ENCODE peak calls at places on chromosomes 2 and 18, in four cellular contexts. D is left ventricle myocardium inferior, R is adipocyte, S is endodermal cell. J is an unnamed sample.
A peak's percentile ranks its signal among the peaks of the same experiment; 100 is the strongest.

GRCh38 chr2:229378386-229378785 is 107.3 kb upstream of the PID1 start:
- DNase-seq in S (no peak), R (no peak), D (no peak), J (no peak)

GRCh38 chr2:160920791-160921303 is 239.4 kb upstream of the TANK start:
- DNase-seq in D (peak; percentile 28), R (peak; percentile 98), S (no peak), J (peak; percentile 61)

GRCh38 chr2:195594248-195594647 is 62.8 kb upstream of the SLC39A10 start:
- DNase-seq in S (no peak), R (no peak), D (no peak), J (no peak)

GRCh38 chr18:72672364-72673151 is 128.4 kb upstream of the CBLN2 start:
- DNase-seq in R (peak; percentile 73), D (no peak), S (no peak), J (no peak)

GRCh38 chr18:42296192-42296591 is 341.2 kb downstream of the PIK3C3 start:
- DNase-seq in D (no peak), R (no peak), S (no peak), J (no peak)

GRCh38 chr2:157420771-157421323 is 23.0 kb downstream of the CYTIP start:
- DNase-seq in R (peak; percentile 79), D (no peak), S (no peak), J (no peak)

GRCh38 chr2:212912445-212913103 is 238.8 kb downstream of the IKZF2 start:
- DNase-seq in S (no peak), R (peak; percentile 75), D (no peak), J (no peak)

GRCh38 chr18:72107647-72108046 is 436.5 kb downstream of the CBLN2 start:
- DNase-seq in S (peak; percentile 68), D (no peak), R (peak; percentile 74), J (no peak)

GRCh38 chr2:98534761-98535160 is 73.6 kb downstream of the COA5 start:
- DNase-seq in R (no peak), D (no peak), S (no peak), J (no peak)
- H3K36me3 ChIP-seq in R (peaks cover 48% of the 10 kb centered on the region), D (peaks cover 39% of the 10 kb centered on the region), S (peaks cover 90% of the 10 kb centered on the region), J (peaks cover 28% of the 10 kb centered on the region)

GRCh38 chr18:213977-214376 is 53.9 kb downstream of the THOC1 start:
- DNase-seq in S (no peak), R (no peak), D (no peak), J (no peak)
- H3K36me3 ChIP-seq in S (peaks cover 99% of the 10 kb centered on the region), R (peaks cover 97% of the 10 kb centered on the region), D (peaks cover 92% of the 10 kb centered on the region), J (peaks cover 83% of the 10 kb centered on the region)

DNA sequence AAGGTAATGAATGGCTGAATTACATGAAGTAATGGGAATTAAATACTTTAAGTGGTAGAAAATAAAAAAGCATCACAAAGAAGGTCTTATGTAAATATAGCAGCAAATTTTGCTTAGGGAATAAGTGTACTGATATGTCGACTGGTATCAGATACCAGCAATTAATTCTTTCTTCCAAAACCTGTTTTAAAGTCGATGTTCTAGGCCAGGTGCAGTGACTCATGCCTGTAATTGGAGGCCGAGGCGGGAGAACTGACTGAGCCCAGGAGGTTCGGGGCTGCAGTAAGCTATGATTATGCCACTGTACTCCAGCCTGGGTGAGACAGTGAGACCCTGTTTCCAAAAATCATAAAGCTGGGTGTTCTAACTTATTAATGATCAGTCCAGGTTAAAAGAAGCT is 30.3 kb downstream of the SP3 start:
- DNase-seq in D (no peak), R (no peak), S (no peak), J (no peak)
- H3K36me3 ChIP-seq in D (peaks cover 6% of the 10 kb centered on the region), R (no peaks in the 10 kb centered on the region), S (peaks cover 25% of the 10 kb centered on the region), J (peaks cover 10% of the 10 kb centered on the region)

GRCh38 chr2:179974743-179975142 is 32.4 kb downstream of the CWC22 start:
- DNase-seq in D (no peak), S (no peak), R (peak; percentile 83), J (no peak)
- H3K36me3 ChIP-seq in D (peaks cover 67% of the 10 kb centered on the region), S (peaks cover 84% of the 10 kb centered on the region), R (peaks cover 55% of the 10 kb centered on the region), J (peaks cover 55% of the 10 kb centered on the region)

DNA sequence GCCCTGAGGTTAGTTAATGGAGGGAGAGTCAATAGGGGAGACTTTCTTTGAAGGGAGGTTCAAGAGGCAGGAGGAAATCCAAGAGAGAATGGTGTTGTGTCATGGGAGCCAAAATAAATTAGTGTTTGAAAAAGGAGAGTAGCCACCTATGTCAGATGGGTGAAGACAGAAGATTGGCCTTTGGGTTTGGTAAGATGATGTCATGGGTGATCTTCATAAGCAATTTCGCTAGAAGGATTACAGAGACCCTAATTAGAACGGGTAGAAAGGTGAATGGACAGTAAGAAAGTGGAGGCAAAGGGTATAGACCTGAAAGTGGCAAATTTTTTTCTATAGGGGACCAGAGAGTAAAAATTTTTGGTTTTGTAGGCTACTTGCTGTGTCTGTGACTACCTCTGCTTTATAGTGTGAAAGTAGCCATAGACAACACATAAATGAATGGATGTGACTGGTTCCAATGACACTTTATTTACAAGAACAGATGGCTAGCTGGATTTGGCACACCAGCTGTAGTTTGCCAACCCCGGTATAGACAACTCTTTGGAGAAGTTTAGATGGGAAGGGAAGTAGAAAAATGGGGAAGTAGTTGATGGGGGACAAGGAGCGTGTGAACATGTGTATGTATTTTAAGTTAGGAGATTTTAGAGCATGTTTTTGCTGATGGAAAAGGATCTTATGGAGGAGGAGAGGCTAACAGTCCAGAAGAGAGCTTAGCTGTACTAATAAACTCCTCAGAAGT is 9.3 kb downstream of the STAMBP start:
- DNase-seq in D (no peak), R (no peak), S (no peak), J (no peak)
- H3K36me3 ChIP-seq in D (peaks cover 31% of the 10 kb centered on the region), R (peaks cover 26% of the 10 kb centered on the region), S (peaks cover 58% of the 10 kb centered on the region), J (peaks cover 49% of the 10 kb centered on the region)